ENCODE peak calls at places on chromosomes 11 and 22, in seven cellular contexts. I is fibroblast of pulmonary artery, K is vagina, Y is suprapubic skin, P is fibroblast of lung, B is adrenal gland, S is mammary epithelial cell. T is an unnamed sample.

GRCh38 chr11:2901196-2901796 is 15.7 kb upstream of the CDKN1C start:
- DNase-seq in I (no peak), Y (no peak), B (no peak), K (no peak), S (no peak), P (no peak), T (no peak)

GRCh38 chr11:134331565-134332188 is at the start of gene GLB1L2:
- DNase-seq in Y (peak; percentile 85), I (peak; percentile 38), K (peak; percentile 74), P (peak; percentile 25), B (peak; percentile 80), S (peak; percentile 20), T (no peak)

GRCh38 chr11:123653997-123654565 is 343 bp downstream of the SCN3B start:
- DNase-seq in K (no peak), B (peak; percentile 60), S (peak; percentile 52), P (peak; percentile 31), I (peak; percentile 46), Y (peak; percentile 71), T (peak; percentile 42)

GRCh38 chr11:57432714-57433163 is 5.8 kb upstream of the SLC43A3 start:
- DNase-seq in K (no peak), Y (no peak), B (no peak), I (peak; percentile 86), S (peak; percentile 77), P (peak; percentile 92), T (peak; percentile 86)

GRCh38 chr22:29112102-29112501 is 39.3 kb downstream of the KREMEN1 start:
- DNase-seq in S (no peak), B (no peak), P (no peak), K (no peak), I (no peak), Y (no peak), T (no peak)

GRCh38 chr22:47784991-47785390 is 1022.5 kb downstream of the TBC1D22A start:
- DNase-seq in P (no peak), Y (no peak), I (no peak), B (peak; percentile 33), K (peak; percentile 72), S (no peak), T (no peak)

GRCh38 chr11:20161230-20161918 is 1.1 kb upstream of the DBX1 start:
- DNase-seq in I (no peak), P (no peak), S (no peak), Y (no peak), K (no peak), B (no peak), T (no peak)

GRCh38 chr11:66607126-66607834 is 9.2 kb upstream of the RBM14 start:
- DNase-seq in Y (peak; percentile 80), S (peak; percentile 56), K (no peak), P (peak; percentile 92), I (peak; percentile 86), B (peak; percentile 94), T (peak; percentile 89)

GRCh38 chr11:114078423-114078822 is 18.9 kb downstream of the ZBTB16 start:
- DNase-seq in I (no peak), Y (peak; percentile 58), P (no peak), S (no peak), B (no peak), K (no peak), T (no peak)

GRCh38 chr22:20456064-20456721 is 18.6 kb upstream of the SCARF2 start:
- DNase-seq in I (peak; percentile 90), P (peak; percentile 85), S (peak; percentile 48), K (no peak), Y (peak; percentile 82), B (peak; percentile 86), T (peak; percentile 83)

GRCh38 chr11:102276302-102277182 is 40.7 kb upstream of the BIRC3 start:
- DNase-seq in P (peak; percentile 51), K (no peak), Y (no peak), S (no peak), I (peak; percentile 37), B (no peak), T (peak; percentile 65)

GRCh38 chr11:121722431-121723256 is 269.9 kb upstream of the SORL1-AS1 start:
- DNase-seq in Y (peak; percentile 85), I (peak; percentile 97), P (peak; percentile 99), S (peak; percentile 22), B (peak; percentile 86), K (no peak), T (peak; percentile 98)

GRCh38 chr22:41197808-41198585 is 7.1 kb upstream of the L3MBTL2 start:
- DNase-seq in B (no peak), I (no peak), K (no peak), S (no peak), Y (no peak), P (no peak), T (no peak)

GRCh38 chr22:49289822-49290221 is 537.9 kb downstream of the BRD1 start:
- DNase-seq in S (no peak), Y (peak; percentile 15), B (no peak), I (no peak), K (no peak), P (no peak), T (no peak)

GRCh38 chr22:49935561-49935960 is 17.1 kb downstream of the CRELD2 start:
- DNase-seq in S (no peak), P (peak; percentile 31), B (no peak), K (no peak), I (peak; percentile 54), Y (no peak), T (no peak)

GRCh38 chr11:78030429-78031325 is 7.6 kb upstream of the KCTD14 start:
- DNase-seq in Y (no peak), P (peak; percentile 78), I (peak; percentile 89), S (peak; percentile 40), K (no peak), B (peak; percentile 85), T (peak; percentile 78)

GRCh38 chr22:31537019-31537535 is 40.7 kb downstream of the SFI1 start:
- DNase-seq in P (no peak), K (no peak), B (no peak), S (no peak), Y (no peak), I (peak; percentile 21), T (no peak)

GRCh38 chr11:10982695-10983492 is 125.0 kb upstream of the ZBED5 start:
- DNase-seq in I (peak; percentile 6), B (no peak), Y (no peak), P (no peak), S (peak; percentile 32), K (no peak), T (no peak)

GRCh38 chr11:3109434-3109833 is 52.2 kb upstream of the CARS1 start:
- DNase-seq in K (no peak), P (no peak), Y (peak; percentile 46), I (no peak), B (no peak), S (no peak), T (no peak)

GRCh38 chr11:76783901-76784813 is 1.0 kb downstream of the TSKU start:
- DNase-seq in K (no peak), B (no peak), Y (peak; percentile 81), P (peak; percentile 73), S (peak; percentile 88), I (peak; percentile 61), T (peak; percentile 85)

GRCh38 chr11:86591631-86592030 is 80.8 kb downstream of the ME3 start:
- DNase-seq in S (no peak), B (no peak), I (no peak), K (no peak), P (no peak), Y (no peak), T (no peak)

GRCh38 chr11:27926981-27927481 is 180.9 kb downstream of the KIF18A start:
- DNase-seq in B (no peak), P (peak; percentile 78), Y (no peak), I (peak; percentile 60), K (no peak), S (peak; percentile 74), T (peak; percentile 93)

GRCh38 chr11:69040581-69041260 is 8.0 kb upstream of the TPCN2 start:
- DNase-seq in B (no peak), I (peak; percentile 39), S (no peak), Y (no peak), K (no peak), P (peak; percentile 87), T (peak; percentile 90)

GRCh38 chr11:100719362-100719761 is 32.3 kb downstream of the ARHGAP42 start:
- DNase-seq in K (no peak), Y (no peak), I (peak; percentile 45), P (peak; percentile 51), S (peak; percentile 24), B (no peak), T (peak; percentile 74)

DNA sequence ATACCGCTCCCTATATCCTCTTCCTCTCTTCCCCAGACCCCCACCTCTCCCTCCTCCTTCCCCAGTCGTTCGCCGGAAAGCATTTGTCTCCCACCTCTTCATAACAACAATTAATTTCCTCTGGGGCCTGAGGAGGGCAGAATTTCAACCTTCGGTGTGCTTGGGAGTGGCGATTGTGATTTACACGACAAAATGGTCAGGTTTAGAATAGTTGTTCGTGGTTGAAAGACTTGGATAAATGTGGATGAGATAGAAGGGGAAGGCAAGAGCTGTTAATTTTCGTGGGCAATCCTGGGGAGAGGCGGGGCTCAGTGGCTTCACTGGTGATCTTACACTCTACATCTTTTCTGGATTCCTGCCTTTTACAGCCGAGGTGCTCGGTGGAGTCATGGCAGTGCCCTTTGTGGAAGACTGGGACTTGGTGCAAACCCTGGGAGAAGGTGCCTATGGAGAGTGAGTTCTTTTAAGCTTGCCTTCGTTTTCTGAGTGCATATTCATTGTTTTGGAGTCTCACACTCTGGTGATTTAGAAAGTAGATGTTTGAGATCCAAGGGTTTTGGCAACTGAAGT is 1.5 kb downstream of the CHEK1 start:
- DNase-seq in B (no peak), P (no peak), Y (no peak), K (no peak), I (no peak), S (no peak), T (no peak)
- TF ChIP-seq CTCF in B (no peak), P (peak; percentile 20), Y (no peak), K (no peak), I (peak; percentile 37), S (no peak), T (peak; percentile 46)

DNA sequence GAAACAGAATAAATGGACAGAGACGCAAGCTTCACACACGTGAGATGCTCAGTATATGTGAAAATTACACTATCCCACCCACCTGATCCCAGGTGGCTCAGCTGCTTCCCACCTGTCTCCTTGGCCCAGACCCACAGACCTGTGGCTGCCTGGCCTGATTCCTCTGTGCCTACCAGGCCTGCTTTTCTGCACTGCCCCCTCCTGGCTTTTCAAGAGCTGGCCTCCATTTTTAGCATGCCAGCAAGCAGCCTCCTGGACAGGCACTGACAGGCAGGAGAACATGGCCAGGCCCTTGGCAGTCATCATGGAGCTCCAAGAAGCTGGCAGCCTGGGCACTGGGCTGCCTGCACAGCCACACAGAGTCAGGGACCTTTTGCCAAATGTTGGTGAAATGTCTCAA is 79.5 kb upstream of the HMGXB4 start:
- DNase-seq in S (no peak), P (no peak), B (no peak), Y (no peak), K (no peak), I (no peak), T (no peak)
- TF ChIP-seq CTCF in S (peak; percentile 4), P (no peak), B (no peak), Y (no peak), K (no peak), I (no peak), T (no peak)

GRCh38 chr22:36286096-36286957 is 33.4 kb downstream of the APOL1 start:
- DNase-seq in Y (no peak), P (peak; percentile 71), K (no peak), I (peak; percentile 81), S (peak; percentile 51), B (peak; percentile 93), T (peak; percentile 80)
- TF ChIP-seq CTCF in Y (peak; percentile 92), P (peak; percentile 93), K (peak; percentile 79), I (peak; percentile 98), S (peak; percentile 80), B (peak; percentile 92), T (peak; percentile 99)

DNA sequence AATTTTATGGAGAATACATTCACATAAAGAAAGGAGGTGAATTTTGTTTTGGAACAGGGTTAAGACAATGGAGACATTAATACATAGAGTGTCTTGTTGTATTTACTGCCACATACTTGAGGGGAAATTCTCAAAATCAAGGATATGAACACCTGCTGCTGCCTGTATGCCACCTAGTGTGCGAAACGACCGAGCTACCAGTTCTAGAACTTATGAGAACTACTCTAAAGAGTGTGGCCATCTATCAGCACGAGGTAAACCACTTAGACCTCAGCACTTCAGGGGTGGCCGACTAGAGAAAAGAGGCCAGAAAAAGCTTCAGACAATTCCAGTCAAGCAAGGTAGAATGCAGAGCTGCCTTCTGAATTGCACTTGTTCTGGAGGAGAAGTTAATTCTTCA is 1.5 kb upstream of the AGBL2 start:
- DNase-seq in S (no peak), P (no peak), I (no peak), B (no peak), Y (no peak), K (no peak), T (no peak)
- TF ChIP-seq CTCF in S (no peak), P (no peak), I (no peak), B (no peak), Y (no peak), K (no peak), T (no peak)

T was measured in astrocyte of the spinal cord.